ENCODE peak calls at places on chromosomes 7 and 10, in eight cellular contexts. One of them, this sample, is unnamed.

GRCh38 chr10:63710703-63711102 is 189.5 kb downstream of the REEP3 start:
- DNase-seq in body of pancreas: no peak
- DNase-seq in suprapubic skin: no peak
- DNase-seq in ovary: no peak
- DNase-seq in transverse colon: no peak
- DNase-seq in H1: no peak
- DNase-seq in stomach: no peak
- DNase-seq in right lobe of liver: no peak
- DNase-seq in this sample: no peak

GRCh38 chr7:64934478-64934877 is 31.4 kb downstream of the ZNF273 start:
- DNase-seq in transverse colon: no peak
- DNase-seq in ovary: no peak
- DNase-seq in suprapubic skin: no peak
- DNase-seq in body of pancreas: no peak
- DNase-seq in H1: no peak
- DNase-seq in stomach: no peak
- DNase-seq in right lobe of liver: no peak
- DNase-seq in this sample: no peak

GRCh38 chr10:18474111-18474455 is 177.3 kb downstream of the NSUN6 start:
- DNase-seq in suprapubic skin: peak; percentile 11
- DNase-seq in H1: no peak
- DNase-seq in transverse colon: no peak
- DNase-seq in stomach: no peak
- DNase-seq in right lobe of liver: no peak
- DNase-seq in ovary: no peak
- DNase-seq in body of pancreas: no peak
- DNase-seq in this sample: no peak

GRCh38 chr7:91168766-91169518 is 95.3 kb upstream of the FZD1 start:
- DNase-seq in right lobe of liver: no peak
- DNase-seq in transverse colon: no peak
- DNase-seq in H1: no peak
- DNase-seq in stomach: no peak
- DNase-seq in ovary: no peak
- DNase-seq in body of pancreas: no peak
- DNase-seq in suprapubic skin: no peak
- DNase-seq in this sample: no peak

GRCh38 chr7:124912972-124913371 is 16.7 kb downstream of the POT1 start:
- DNase-seq in H1: no peak
- DNase-seq in ovary: no peak
- DNase-seq in body of pancreas: no peak
- DNase-seq in right lobe of liver: no peak
- DNase-seq in stomach: no peak
- DNase-seq in suprapubic skin: no peak
- DNase-seq in transverse colon: no peak
- DNase-seq in this sample: no peak

GRCh38 chr10:113020838-113021237 is 70.8 kb downstream of the TCF7L2 start:
- DNase-seq in transverse colon: no peak
- DNase-seq in suprapubic skin: no peak
- DNase-seq in right lobe of liver: peak; percentile 87
- DNase-seq in body of pancreas: peak; percentile 62
- DNase-seq in ovary: no peak
- DNase-seq in stomach: no peak
- DNase-seq in H1: no peak
- DNase-seq in this sample: no peak

GRCh38 chr10:42488416-42488815 is 150.0 kb downstream of the ZNF33B start:
- DNase-seq in body of pancreas: no peak
- DNase-seq in transverse colon: no peak
- DNase-seq in suprapubic skin: no peak
- DNase-seq in stomach: no peak
- DNase-seq in H1: no peak
- DNase-seq in right lobe of liver: no peak
- DNase-seq in ovary: no peak
- DNase-seq in this sample: no peak

GRCh38 chr10:75136346-75136745 is 24.9 kb downstream of the SAMD8 start:
- DNase-seq in body of pancreas: no peak
- DNase-seq in right lobe of liver: no peak
- DNase-seq in ovary: no peak
- DNase-seq in stomach: no peak
- DNase-seq in transverse colon: no peak
- DNase-seq in suprapubic skin: no peak
- DNase-seq in H1: no peak
- DNase-seq in this sample: no peak

GRCh38 chr7:79520543-79520942 is 67.1 kb upstream of the MAGI2 start:
- DNase-seq in body of pancreas: no peak
- DNase-seq in right lobe of liver: no peak
- DNase-seq in transverse colon: no peak
- DNase-seq in H1: no peak
- DNase-seq in ovary: no peak
- DNase-seq in stomach: no peak
- DNase-seq in suprapubic skin: no peak
- DNase-seq in this sample: no peak

GRCh38 chr10:127293640-127294039 is 97.2 kb upstream of the INSYN2A start:
- DNase-seq in stomach: peak; percentile 21
- DNase-seq in body of pancreas: no peak
- DNase-seq in ovary: no peak
- DNase-seq in H1: no peak
- DNase-seq in right lobe of liver: no peak
- DNase-seq in suprapubic skin: no peak
- DNase-seq in transverse colon: no peak
- DNase-seq in this sample: no peak

GRCh38 chr7:100894860-100895700 is 608 bp downstream of the ACHE start:
- DNase-seq in suprapubic skin: no peak
- DNase-seq in transverse colon: peak; percentile 62
- DNase-seq in body of pancreas: peak; percentile 64
- DNase-seq in stomach: peak; percentile 50
- DNase-seq in right lobe of liver: no peak
- DNase-seq in H1: peak; percentile 100
- DNase-seq in ovary: peak; percentile 81
- DNase-seq in this sample: no peak

GRCh38 chr10:47406870-47407648 is 23.0 kb upstream of the ZNF488 start:
- DNase-seq in transverse colon: no peak
- DNase-seq in body of pancreas: no peak
- DNase-seq in right lobe of liver: no peak
- DNase-seq in stomach: peak; percentile 57
- DNase-seq in ovary: no peak
- DNase-seq in suprapubic skin: no peak
- DNase-seq in H1: no peak
- DNase-seq in this sample: peak; percentile 89

GRCh38 chr7:46220066-46220630 is 299.1 kb upstream of the IGFBP3 start:
- DNase-seq in body of pancreas: no peak
- DNase-seq in ovary: no peak
- DNase-seq in suprapubic skin: no peak
- DNase-seq in H1: peak; percentile 6
- DNase-seq in right lobe of liver: no peak
- DNase-seq in stomach: no peak
- DNase-seq in transverse colon: no peak
- DNase-seq in this sample: no peak

GRCh38 chr7:63073286-63073685 is 925.4 kb upstream of the ZNF722 start:
- DNase-seq in transverse colon: no peak
- DNase-seq in body of pancreas: no peak
- DNase-seq in right lobe of liver: peak; percentile 22
- DNase-seq in stomach: no peak
- DNase-seq in ovary: no peak
- DNase-seq in suprapubic skin: no peak
- DNase-seq in H1: no peak
- DNase-seq in this sample: peak; percentile 77

GRCh38 chr7:29005829-29006228 is 47.7 kb upstream of the TRIL start:
- DNase-seq in right lobe of liver: no peak
- DNase-seq in H1: no peak
- DNase-seq in body of pancreas: no peak
- DNase-seq in transverse colon: no peak
- DNase-seq in suprapubic skin: no peak
- DNase-seq in stomach: no peak
- DNase-seq in ovary: no peak
- DNase-seq in this sample: peak; percentile 85

GRCh38 chr10:106450966-106451365 is 713.5 kb downstream of the SORCS1 start:
- DNase-seq in right lobe of liver: no peak
- DNase-seq in suprapubic skin: no peak
- DNase-seq in H1: no peak
- DNase-seq in body of pancreas: no peak
- DNase-seq in ovary: no peak
- DNase-seq in transverse colon: no peak
- DNase-seq in stomach: no peak
- DNase-seq in this sample: no peak

GRCh38 chr10:61136151-61136550 is 192.2 kb upstream of the RHOBTB1 start:
- DNase-seq in transverse colon: no peak
- DNase-seq in H1: no peak
- DNase-seq in stomach: no peak
- DNase-seq in ovary: no peak
- DNase-seq in right lobe of liver: no peak
- DNase-seq in suprapubic skin: no peak
- DNase-seq in body of pancreas: no peak
- DNase-seq in this sample: no peak

GRCh38 chr10:43299579-43299978 is 32.7 kb upstream of the RASGEF1A start:
- DNase-seq in H1: no peak
- DNase-seq in transverse colon: peak; percentile 26
- DNase-seq in right lobe of liver: no peak
- DNase-seq in stomach: no peak
- DNase-seq in body of pancreas: no peak
- DNase-seq in ovary: no peak
- DNase-seq in suprapubic skin: no peak
- DNase-seq in this sample: no peak

GRCh38 chr7:86939197-86939814 is 120.1 kb downstream of the ELAPOR2 start:
- DNase-seq in transverse colon: peak; percentile 37
- DNase-seq in stomach: no peak
- DNase-seq in suprapubic skin: no peak
- DNase-seq in right lobe of liver: peak; percentile 47
- DNase-seq in body of pancreas: peak; percentile 52
- DNase-seq in H1: no peak
- DNase-seq in ovary: no peak
- DNase-seq in this sample: no peak

GRCh38 chr10:100138921-100139496 is 46.8 kb downstream of the ERLIN1 start:
- DNase-seq in right lobe of liver: no peak
- DNase-seq in suprapubic skin: no peak
- DNase-seq in ovary: no peak
- DNase-seq in stomach: no peak
- DNase-seq in body of pancreas: no peak
- DNase-seq in transverse colon: no peak
- DNase-seq in H1: no peak
- DNase-seq in this sample: no peak

GRCh38 chr10:80462986-80463741 is 9.1 kb downstream of the TSPAN14 start:
- DNase-seq in ovary: no peak
- DNase-seq in right lobe of liver: no peak
- DNase-seq in transverse colon: no peak
- DNase-seq in stomach: no peak
- DNase-seq in suprapubic skin: no peak
- DNase-seq in body of pancreas: no peak
- DNase-seq in H1: no peak
- DNase-seq in this sample: no peak

GRCh38 chr7:30917216-30917893 is 5.7 kb downstream of the AQP1 start:
- DNase-seq in H1: no peak
- DNase-seq in ovary: no peak
- DNase-seq in right lobe of liver: no peak
- DNase-seq in stomach: no peak
- DNase-seq in suprapubic skin: no peak
- DNase-seq in transverse colon: no peak
- DNase-seq in body of pancreas: no peak
- DNase-seq in this sample: no peak

GRCh38 chr10:77737608-77738007 is 100.0 kb upstream of the KCNMA1 start:
- DNase-seq in ovary: no peak
- DNase-seq in body of pancreas: no peak
- DNase-seq in H1: no peak
- DNase-seq in right lobe of liver: no peak
- DNase-seq in stomach: no peak
- DNase-seq in transverse colon: no peak
- DNase-seq in suprapubic skin: no peak
- DNase-seq in this sample: no peak

GRCh38 chr7:37354661-37355131 is 94.0 kb downstream of the ELMO1 start:
- DNase-seq in suprapubic skin: peak; percentile 87
- DNase-seq in ovary: no peak
- DNase-seq in right lobe of liver: peak; percentile 76
- DNase-seq in body of pancreas: peak; percentile 40
- DNase-seq in H1: no peak
- DNase-seq in stomach: no peak
- DNase-seq in transverse colon: peak; percentile 35
- DNase-seq in this sample: peak; percentile 95

GRCh38 chr7:94041529-94041928 is 37.4 kb upstream of the BET1 start:
- DNase-seq in suprapubic skin: no peak
- DNase-seq in right lobe of liver: no peak
- DNase-seq in body of pancreas: no peak
- DNase-seq in stomach: no peak
- DNase-seq in ovary: no peak
- DNase-seq in H1: no peak
- DNase-seq in transverse colon: no peak
- DNase-seq in this sample: no peak

DNA sequence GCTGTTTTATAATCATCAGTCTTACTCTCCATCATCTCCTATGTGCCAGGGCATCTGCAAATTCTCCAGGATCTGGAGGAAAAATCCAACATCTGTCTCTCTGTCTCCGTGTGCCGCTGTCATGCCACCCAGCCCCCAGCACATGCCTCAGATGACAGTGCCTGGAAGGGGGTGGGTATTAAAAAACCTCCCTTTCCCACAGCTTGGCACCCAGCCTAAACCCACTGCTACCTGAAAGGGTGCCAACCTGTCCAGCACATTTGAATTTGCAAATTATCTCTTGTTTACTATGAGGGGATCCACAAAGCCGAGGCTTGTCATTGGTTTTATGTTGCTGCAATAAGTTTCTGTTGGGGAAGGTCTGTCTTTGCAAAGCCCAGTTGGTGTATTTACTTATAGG is 73.1 kb downstream of the EMX2 start:
- DNase-seq in suprapubic skin: no peak
- DNase-seq in right lobe of liver: no peak
- DNase-seq in stomach: no peak
- DNase-seq in ovary: no peak
- DNase-seq in transverse colon: no peak
- DNase-seq in H1: no peak
- DNase-seq in body of pancreas: no peak
- DNase-seq in this sample: peak; percentile 22
- H3K4me3 ChIP-seq in suprapubic skin: no peak overlapping the region
- H3K4me3 ChIP-seq in right lobe of liver: no peak overlapping the region
- H3K4me3 ChIP-seq in stomach: no peak overlapping the region
- H3K4me3 ChIP-seq in ovary: no peak overlapping the region
- H3K4me3 ChIP-seq in transverse colon: no peak overlapping the region
- H3K4me3 ChIP-seq in H1: no peak overlapping the region
- H3K4me3 ChIP-seq in body of pancreas: no peak overlapping the region
- H3K4me3 ChIP-seq in this sample: no peak overlapping the region

GRCh38 chr10:16820018-16820417 is 2.8 kb upstream of the RSU1 start:
- DNase-seq in stomach: no peak
- DNase-seq in suprapubic skin: no peak
- DNase-seq in ovary: no peak
- DNase-seq in H1: no peak
- DNase-seq in body of pancreas: no peak
- DNase-seq in right lobe of liver: no peak
- DNase-seq in transverse colon: no peak
- DNase-seq in this sample: peak; percentile 47
- TF ChIP-seq POLR2A in stomach: no peak
- TF ChIP-seq POLR2A in suprapubic skin: no peak
- TF ChIP-seq POLR2A in ovary: no peak
- TF ChIP-seq POLR2A in H1: no peak
- TF ChIP-seq POLR2A in body of pancreas: no peak
- TF ChIP-seq POLR2A in right lobe of liver: no peak
- TF ChIP-seq POLR2A in transverse colon: no peak
- TF ChIP-seq POLR2A in this sample: no peak

GRCh38 chr7:6258440-6259182 is 13.8 kb downstream of the CYTH3 start:
- DNase-seq in right lobe of liver: no peak
- DNase-seq in body of pancreas: no peak
- DNase-seq in stomach: no peak
- DNase-seq in ovary: no peak
- DNase-seq in H1: peak; percentile 23
- DNase-seq in suprapubic skin: no peak
- DNase-seq in transverse colon: no peak
- DNase-seq in this sample: no peak
- H3K27ac ChIP-seq in right lobe of liver: no peak overlapping the region
- H3K27ac ChIP-seq in body of pancreas: no peak overlapping the region
- H3K27ac ChIP-seq in stomach: peak overlapping the region; percentile 69
- H3K27ac ChIP-seq in ovary: no peak overlapping the region
- H3K27ac ChIP-seq in H1: no peak overlapping the region
- H3K27ac ChIP-seq in suprapubic skin: peak overlapping the region; percentile 75
- H3K27ac ChIP-seq in transverse colon: peak overlapping the region; percentile 58
- H3K27ac ChIP-seq in this sample: peak overlapping the region; percentile 56

GRCh38 chr7:832968-833424 is 720 bp downstream of the SUN1 start:
- DNase-seq in right lobe of liver: no peak
- DNase-seq in stomach: no peak
- DNase-seq in ovary: no peak
- DNase-seq in transverse colon: no peak
- DNase-seq in suprapubic skin: no peak
- DNase-seq in body of pancreas: no peak
- DNase-seq in H1: no peak
- DNase-seq in this sample: no peak
- H3K4me3 ChIP-seq in right lobe of liver: no peak overlapping the region
- H3K4me3 ChIP-seq in stomach: no peak overlapping the region
- H3K4me3 ChIP-seq in ovary: no peak overlapping the region
- H3K4me3 ChIP-seq in transverse colon: no peak overlapping the region
- H3K4me3 ChIP-seq in suprapubic skin: no peak overlapping the region
- H3K4me3 ChIP-seq in body of pancreas: no peak overlapping the region
- H3K4me3 ChIP-seq in H1: no peak overlapping the region
- H3K4me3 ChIP-seq in this sample: no peak overlapping the region